ENCODE peak calls at places on chromosomes 16 and 17, in seven cellular contexts. Y is smooth muscle cell of the brain vasculature, F is C1 segment of cervical spinal cord, R is HTR-8/SVneo, E is islet precursor cell, X is IMR-90, H is AG08395. C is an unnamed sample.

GRCh38 chr16:15523092-15523541 is 88.7 kb downstream of the BMERB1 start:
- DNase-seq in Y (no peak), F (peak; percentile 63), R (no peak), E (no peak), X (no peak), H (no peak), C (no peak)

GRCh38 chr16:69526831-69527655 is 38.7 kb upstream of the NFAT5 start:
- DNase-seq in Y (no peak), F (no peak), R (no peak), E (peak; percentile 40), X (no peak), H (no peak), C (no peak)

GRCh38 chr17:81400154-81400938 is 5.1 kb downstream of the BAHCC1 start:
- DNase-seq in Y (no peak), F (peak; percentile 47), R (no peak), E (peak; percentile 83), X (peak; percentile 60), H (no peak), C (no peak)

GRCh38 chr17:3738562-3739295 is 15.0 kb downstream of the HASPIN start:
- DNase-seq in Y (no peak), F (peak; percentile 33), R (no peak), E (no peak), X (peak; percentile 10), H (no peak), C (no peak)

GRCh38 chr16:67475051-67475450 is 5.9 kb downstream of the ATP6V0D1 start:
- DNase-seq in Y (no peak), F (no peak), R (no peak), E (no peak), X (no peak), H (no peak), C (no peak)

GRCh38 chr17:48311324-48311723 is 118.7 kb downstream of the SKAP1 start:
- DNase-seq in Y (no peak), F (no peak), R (no peak), E (no peak), X (no peak), H (no peak), C (no peak)

GRCh38 chr17:909642-910323 is 69.8 kb downstream of the NXN start:
- DNase-seq in Y (no peak), F (no peak), R (no peak), E (no peak), X (no peak), H (peak; percentile 54), C (no peak)

GRCh38 chr17:61205931-61206330 is 193.7 kb upstream of the TBX2 start:
- DNase-seq in Y (no peak), F (no peak), R (no peak), E (no peak), X (peak; percentile 31), H (no peak), C (no peak)

GRCh38 chr17:19812407-19812806 is 55.3 kb downstream of the ULK2 start:
- DNase-seq in Y (no peak), F (no peak), R (no peak), E (no peak), X (peak; percentile 10), H (no peak), C (no peak)

GRCh38 chr16:17866991-17867390 is 396.2 kb upstream of the XYLT1 start:
- DNase-seq in Y (no peak), F (no peak), R (no peak), E (no peak), X (no peak), H (no peak), C (no peak)

GRCh38 chr16:87145181-87146176 is 171.7 kb downstream of the C16orf95 start:
- DNase-seq in Y (peak; percentile 50), F (no peak), R (peak; percentile 87), E (no peak), X (peak; percentile 46), H (no peak), C (no peak)

GRCh38 chr17:60170835-60171752 is 21.3 kb downstream of the CA4 start:
- DNase-seq in Y (no peak), F (peak; percentile 43), R (no peak), E (no peak), X (peak; percentile 36), H (no peak), C (no peak)

GRCh38 chr16:3157229-3158013 is 22.6 kb downstream of the ZNF213 start:
- DNase-seq in Y (peak; percentile 67), F (no peak), R (no peak), E (peak; percentile 93), X (peak; percentile 98), H (peak; percentile 56), C (peak; percentile 99)

GRCh38 chr17:33498069-33498468 is 205.0 kb upstream of the ASIC2 start:
- DNase-seq in Y (no peak), F (no peak), R (no peak), E (no peak), X (no peak), H (no peak), C (no peak)

GRCh38 chr17:60618080-60618479 is 18.1 kb downstream of the PPM1D start:
- DNase-seq in Y (no peak), F (no peak), R (no peak), E (no peak), X (no peak), H (no peak), C (no peak)

GRCh38 chr16:31333686-31334649 is 21.0 kb upstream of the ITGAX start:
- DNase-seq in Y (no peak), F (no peak), R (peak; percentile 61), E (peak; percentile 73), X (peak; percentile 13), H (no peak), C (peak; percentile 27)

GRCh38 chr17:69506489-69506888 is 92.0 kb downstream of the MAP2K6 start:
- DNase-seq in Y (no peak), F (no peak), R (no peak), E (no peak), X (no peak), H (no peak), C (no peak)

GRCh38 chr17:76452102-76452645 is 778 bp downstream of the UBE2O start:
- DNase-seq in Y (no peak), F (no peak), R (no peak), E (no peak), X (no peak), H (peak; percentile 38), C (no peak)

GRCh38 chr17:3978421-3979275 is 14.4 kb upstream of the ATP2A3 start:
- DNase-seq in Y (no peak), F (no peak), R (no peak), E (peak; percentile 42), X (no peak), H (no peak), C (no peak)

GRCh38 chr17:73998246-73999220 is 204.9 kb upstream of the RPL38 start:
- DNase-seq in Y (no peak), F (no peak), R (peak; percentile 51), E (peak; percentile 86), X (no peak), H (peak; percentile 54), C (peak; percentile 25)

GRCh38 chr16:69276143-69277115 is 34.7 kb upstream of the VPS4A start:
- DNase-seq in Y (peak; percentile 88), F (no peak), R (peak; percentile 28), E (no peak), X (peak; percentile 98), H (peak; percentile 96), C (no peak)

C was measured in Panc1.